ENCODE peak calls at places on chromosomes 6 and 20, in four cellular contexts. R is adrenal gland, K is HFF-Myc, S is amygdala. V is an unnamed sample.

GRCh38 chr6:35833534-35833933 is 28.4 kb downstream of the LHFPL5 start:
- DNase-seq in R (no peak), K (no peak), S (no peak), V (no peak)

GRCh38 chr6:56406276-56407269 is 159.2 kb upstream of the COL21A1 start:
- DNase-seq in R (no peak), K (no peak), S (no peak), V (no peak)

GRCh38 chr20:10309326-10309725 is 90.7 kb downstream of the SNAP25 start:
- DNase-seq in R (no peak), K (peak; percentile 86), S (no peak), V (no peak)

GRCh38 chr20:1950836-1951235 is 43.0 kb downstream of the PDYN start:
- DNase-seq in R (no peak), K (no peak), S (no peak), V (no peak)

GRCh38 chr6:11227698-11228097 is 4.8 kb downstream of the NEDD9 start:
- DNase-seq in R (no peak), K (no peak), S (no peak), V (no peak)

GRCh38 chr20:44170796-44171410 is 16.1 kb downstream of the JPH2 start:
- DNase-seq in R (no peak), K (no peak), S (no peak), V (peak; percentile 37)

GRCh38 chr6:117317261-117317660 is 51.9 kb downstream of the VGLL2 start:
- DNase-seq in R (no peak), K (no peak), S (no peak), V (peak; percentile 11)

GRCh38 chr6:149234051-149234962 is 83.2 kb upstream of the TAB2 start:
- DNase-seq in R (no peak), K (no peak), S (no peak), V (no peak)

GRCh38 chr6:17038316-17038715 is 63.5 kb upstream of the STMND1 start:
- DNase-seq in R (no peak), K (no peak), S (no peak), V (peak; percentile 74)

GRCh38 chr20:47788741-47789080 is 3.4 kb upstream of the SULF2 start:
- DNase-seq in R (no peak), K (no peak), S (no peak), V (no peak)

GRCh38 chr6:37569999-37570776 is 70.5 kb upstream of the CCDC167 start:
- DNase-seq in R (no peak), K (no peak), S (no peak), V (no peak)

GRCh38 chr20:32823078-32823477 is 3.3 kb downstream of the MAPRE1 start:
- DNase-seq in R (peak; percentile 32), K (peak; percentile 37), S (no peak), V (peak; percentile 26)

GRCh38 chr6:170177383-170178265 is 113.3 kb downstream of the DLL1 start:
- DNase-seq in R (no peak), K (no peak), S (no peak), V (no peak)

GRCh38 chr6:87436435-87436834 is 28.7 kb downstream of the CFAP206 start:
- DNase-seq in R (peak; percentile 33), K (peak; percentile 59), S (no peak), V (peak; percentile 86)

GRCh38 chr6:3789018-3789895 is 37.7 kb upstream of the PXDC1 start:
- DNase-seq in R (no peak), K (no peak), S (no peak), V (peak; percentile 55)

GRCh38 chr20:50843331-50844276 is 48.7 kb downstream of the BCAS4 start:
- DNase-seq in R (no peak), K (no peak), S (no peak), V (no peak)

GRCh38 chr6:17835784-17836183 is 129.1 kb upstream of the NUP153 start:
- DNase-seq in R (no peak), K (no peak), S (no peak), V (peak; percentile 28)

GRCh38 chr6:100435299-100435698 is 29.4 kb downstream of the SIM1 start:
- DNase-seq in R (no peak), K (no peak), S (no peak), V (no peak)

GRCh38 chr20:54100563-54100962 is 30.2 kb upstream of the BCAS1 start:
- DNase-seq in R (no peak), K (no peak), S (no peak), V (peak; percentile 17)

GRCh38 chr20:62475819-62476073 is at the start of gene GATA5:
- DNase-seq in R (no peak), K (no peak), S (no peak), V (no peak)

GRCh38 chr20:11045412-11046175 is 371.8 kb upstream of the JAG1 start:
- DNase-seq in R (no peak), K (no peak), S (no peak), V (no peak)

GRCh38 chr6:73951186-73951585 is 255.2 kb downstream of the CD109 start:
- DNase-seq in R (no peak), K (no peak), S (no peak), V (peak; percentile 54)

GRCh38 chr6:12431023-12431422 is 140.9 kb downstream of the EDN1 start:
- DNase-seq in R (no peak), K (no peak), S (no peak), V (no peak)

V was measured in cardiac muscle cell.